ENCODE peak calls at places on chromosomes 2 and 18, in nine cellular contexts. W is upper lobe of right lung, J is K562, O is dorsolateral prefrontal cortex, I is lower lobe of right lung, M is spleen, D is retinal pigment epithelial cell, G is psoas muscle, H is tibial artery. N is an unnamed sample.

GRCh38 chr2:120820885-120821279 is 85.2 kb downstream of the GLI2 start:
- DNase-seq in W (no peak), J (peak; percentile 33), O (no peak), I (no peak), M (peak; percentile 52), D (no peak), G (peak; percentile 58), H (peak; percentile 49), N (peak; percentile 18)

GRCh38 chr2:8576525-8577157 is 105.2 kb upstream of the ID2 start:
- DNase-seq in W (no peak), J (no peak), O (no peak), I (no peak), M (peak; percentile 85), D (no peak), G (no peak), H (no peak), N (no peak)

GRCh38 chr2:66581461-66582363 is 146.8 kb downstream of the MEIS1 start:
- DNase-seq in W (no peak), J (no peak), O (no peak), I (no peak), M (peak; percentile 72), D (no peak), G (peak; percentile 49), H (no peak), N (no peak)

GRCh38 chr2:234954551-234954992 is 2.8 kb downstream of the SH3BP4 start:
- DNase-seq in W (no peak), J (no peak), O (peak; percentile 25), I (peak; percentile 39), M (peak; percentile 47), D (peak; percentile 66), G (no peak), H (no peak), N (no peak)

GRCh38 chr18:26471027-26471426 is 77.3 kb downstream of the KCTD1 start:
- DNase-seq in W (no peak), J (no peak), O (no peak), I (no peak), M (no peak), D (no peak), G (no peak), H (no peak), N (no peak)

GRCh38 chr2:180411631-180412030 is 404.5 kb upstream of the CWC22 start:
- DNase-seq in W (no peak), J (no peak), O (no peak), I (no peak), M (no peak), D (no peak), G (no peak), H (no peak), N (peak; percentile 69)

GRCh38 chr2:43276962-43277383 is 50.6 kb upstream of the ZFP36L2 start:
- DNase-seq in W (no peak), J (no peak), O (no peak), I (peak; percentile 69), M (no peak), D (no peak), G (no peak), H (peak; percentile 29), N (no peak)

GRCh38 chr2:74864728-74865722 is 31.1 kb downstream of the HK2 start:
- DNase-seq in W (peak; percentile 78), J (peak; percentile 38), O (no peak), I (peak; percentile 68), M (no peak), D (no peak), G (peak; percentile 57), H (no peak), N (peak; percentile 66)

GRCh38 chr2:106140913-106141312 is 53.2 kb downstream of the UXS1 start:
- DNase-seq in W (no peak), J (no peak), O (no peak), I (no peak), M (no peak), D (no peak), G (no peak), H (no peak), N (no peak)

GRCh38 chr2:106138904-106139574 is 55.1 kb downstream of the UXS1 start:
- DNase-seq in W (no peak), J (no peak), O (no peak), I (no peak), M (no peak), D (no peak), G (no peak), H (no peak), N (no peak)

GRCh38 chr2:106137944-106138903 is 55.9 kb downstream of the UXS1 start:
- DNase-seq in W (no peak), J (no peak), O (no peak), I (no peak), M (no peak), D (no peak), G (no peak), H (no peak), N (no peak)

GRCh38 chr2:106140091-106140490 is 54.0 kb downstream of the UXS1 start:
- DNase-seq in W (no peak), J (no peak), O (no peak), I (no peak), M (no peak), D (no peak), G (no peak), H (no peak), N (no peak)

DNA sequence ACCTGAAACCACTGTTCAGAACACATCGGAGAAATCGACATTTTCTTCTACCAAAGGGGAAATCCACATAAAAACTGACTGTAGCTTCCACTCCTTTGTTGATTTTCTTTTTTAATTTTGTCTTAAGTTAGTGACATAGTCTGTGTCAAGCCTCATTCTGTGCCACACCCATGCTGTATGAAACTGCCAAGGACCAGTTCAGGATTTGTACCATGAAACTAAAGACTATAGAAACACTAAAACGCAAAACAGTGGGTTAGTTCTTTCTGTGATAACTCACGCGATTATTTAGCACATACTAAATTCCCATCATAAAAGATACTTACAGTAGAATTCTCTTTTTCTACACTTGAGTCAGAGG is 54.5 kb downstream of the UXS1 start:
- DNase-seq in W (no peak), J (no peak), O (no peak), I (no peak), M (no peak), D (no peak), G (no peak), H (no peak), N (no peak)
- H3K4me3 ChIP-seq in W (no peak overlapping the region), J (no peak overlapping the region), O (no peak overlapping the region), I (no peak overlapping the region), M (no peak overlapping the region), D (no peak overlapping the region), G (no peak overlapping the region), H (no peak overlapping the region), N (no peak overlapping the region)

DNA sequence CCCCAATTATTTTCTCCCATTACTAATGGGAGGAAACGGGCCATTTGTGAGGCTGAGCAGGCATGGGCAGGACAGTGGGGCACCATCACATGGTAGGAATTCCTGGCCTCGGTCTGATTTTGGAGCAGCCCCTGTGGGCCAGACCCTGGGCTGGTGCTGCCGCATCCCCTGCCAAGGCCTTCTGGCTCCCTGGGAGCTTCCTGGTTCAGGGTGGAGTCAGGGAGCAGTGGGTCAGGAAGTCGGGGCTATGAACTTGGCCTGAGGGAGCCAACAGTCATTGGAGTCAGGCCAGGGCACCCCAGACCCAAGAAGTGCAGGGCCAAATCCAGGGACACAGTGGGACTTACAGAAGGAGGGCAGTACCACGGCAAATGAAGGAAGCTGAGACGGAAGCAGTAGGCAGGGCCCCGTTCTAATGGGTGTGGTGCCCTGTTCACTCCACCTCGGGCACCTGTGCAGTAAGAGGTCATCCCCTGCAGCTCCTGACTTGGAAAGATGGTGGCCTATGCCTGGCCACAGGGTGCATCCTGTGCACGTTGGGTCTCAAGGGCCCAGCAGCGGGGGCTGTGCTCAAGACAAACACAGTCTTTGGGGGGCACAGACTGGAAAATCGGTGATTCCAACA is 328.1 kb downstream of the SMAD2 start:
- DNase-seq in W (no peak), J (no peak), O (no peak), I (no peak), M (no peak), D (no peak), G (no peak), H (no peak), N (no peak)
- TF ChIP-seq CTCF in W (no peak), J (no peak), O (no peak), I (no peak), M (no peak), D (no peak), G (no peak), H (no peak), N (no peak)

GRCh38 chr2:12721571-12722444 is 5.1 kb downstream of the TRIB2 start:
- DNase-seq in W (no peak), J (no peak), O (no peak), I (no peak), M (no peak), D (no peak), G (no peak), H (no peak), N (no peak)

GRCh38 chr2:12720181-12720580 is 3.4 kb downstream of the TRIB2 start:
- DNase-seq in W (no peak), J (no peak), O (no peak), I (no peak), M (no peak), D (no peak), G (no peak), H (no peak), N (no peak)

GRCh38 chr2:12720752-12721151 is 4.0 kb downstream of the TRIB2 start:
- DNase-seq in W (no peak), J (no peak), O (no peak), I (no peak), M (no peak), D (no peak), G (no peak), H (no peak), N (no peak)

GRCh38 chr2:12723741-12724463 is 7.2 kb downstream of the TRIB2 start:
- DNase-seq in W (no peak), J (no peak), O (no peak), I (no peak), M (no peak), D (no peak), G (no peak), H (no peak), N (no peak)

GRCh38 chr2:12722445-12723316 is 5.9 kb downstream of the TRIB2 start:
- DNase-seq in W (no peak), J (no peak), O (no peak), I (no peak), M (no peak), D (no peak), G (no peak), H (no peak), N (no peak)
- H3K4me3 ChIP-seq in W (peak overlapping the region; percentile 93), J (no peak overlapping the region), O (no peak overlapping the region), I (peak overlapping the region; percentile 88), M (peak overlapping the region; percentile 78), D (peak overlapping the region; percentile 96), G (peak overlapping the region; percentile 90), H (peak overlapping the region; percentile 89), N (no peak overlapping the region)

GRCh38 chr2:111701266-111701665 is 182.7 kb downstream of the ANAPC1 start:
- DNase-seq in W (no peak), J (no peak), O (no peak), I (no peak), M (no peak), D (no peak), G (no peak), H (peak; percentile 7), N (no peak)

GRCh38 chr2:111698089-111698488 is 185.9 kb downstream of the ANAPC1 start:
- DNase-seq in W (no peak), J (no peak), O (no peak), I (no peak), M (no peak), D (no peak), G (no peak), H (no peak), N (no peak)

GRCh38 chr2:111701798-111702118 is 182.2 kb downstream of the ANAPC1 start:
- DNase-seq in W (no peak), J (no peak), O (no peak), I (no peak), M (no peak), D (no peak), G (no peak), H (peak; percentile 3), N (no peak)

GRCh38 chr2:111697560-111697959 is 186.4 kb downstream of the ANAPC1 start:
- DNase-seq in W (no peak), J (no peak), O (no peak), I (no peak), M (no peak), D (no peak), G (no peak), H (no peak), N (no peak)

DNA sequence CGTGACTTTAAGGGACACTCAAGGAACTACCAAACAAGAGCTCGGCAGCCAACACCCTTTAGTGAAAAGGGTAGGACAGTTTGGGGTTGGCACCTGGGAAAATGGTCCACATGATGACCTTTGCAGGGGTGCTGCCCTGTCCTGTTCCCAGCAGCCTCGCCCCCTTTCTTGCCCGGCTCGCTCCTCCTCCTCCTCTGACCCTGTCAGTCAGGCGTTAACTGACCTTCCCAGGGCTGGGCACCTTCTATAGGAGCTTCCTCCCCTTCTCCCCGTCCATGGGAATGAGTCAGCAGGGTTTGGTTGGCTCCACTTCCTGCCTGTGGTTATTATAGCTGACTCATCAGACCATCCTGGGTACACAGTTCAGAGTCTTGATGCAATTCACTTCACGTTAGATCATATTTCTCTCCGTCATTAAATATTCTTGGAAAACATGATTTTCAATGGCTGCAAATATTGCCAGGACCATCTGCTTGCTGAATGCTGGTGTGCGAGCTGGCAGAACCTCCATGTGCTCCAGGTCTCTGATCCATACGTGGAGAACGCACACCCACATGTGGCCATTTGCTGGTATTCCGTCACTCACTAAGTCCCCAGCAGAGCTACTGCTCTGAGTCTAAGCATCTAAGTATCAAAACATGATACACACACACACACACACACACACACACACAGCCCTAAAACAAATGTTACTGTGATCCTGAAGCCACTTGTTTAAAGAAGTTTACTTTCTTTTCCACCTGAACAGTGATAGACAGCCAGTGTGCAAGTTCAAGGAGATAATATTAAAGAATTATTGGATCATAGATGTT is 185.0 kb downstream of the ANAPC1 start:
- DNase-seq in W (peak; percentile 75), J (peak; percentile 94), O (no peak), I (peak; percentile 79), M (peak; percentile 85), D (peak; percentile 97), G (peak; percentile 83), H (peak; percentile 77), N (peak; percentile 98)
- TF ChIP-seq CTCF in W (no peak), J (peak; percentile 65), O (no peak), I (no peak), M (no peak), D (peak; percentile 50), G (no peak), H (no peak), N (peak; percentile 24)

N was measured in kidney epithelial cell.